ENCODE peak calls at places on chromosome 4, in four cellular contexts. X is activated CD4-positive, alpha-beta T cell treated with anti-CD3 and anti-CD28 coated beads, Interleukin-2, amount 10 ng/mL, durations not matched to agents 7 days and 5 days; L is nephron progenitor cell; Z is AG04450. N is an unnamed sample.

GRCh38 chr4:20017035-20017434 is 234.7 kb upstream of the SLIT2 start:
- DNase-seq in X (no peak), L (no peak), Z (peak), N (no peak)

GRCh38 chr4:66489370-66489769 is 819.1 kb upstream of the EPHA5 start:
- DNase-seq in X (no peak), L (no peak), Z (no peak), N (no peak)

GRCh38 chr4:80492761-80493160 is 157.2 kb downstream of the CFAP299 start:
- DNase-seq in X (peak), L (no peak), Z (no peak), N (no peak)

GRCh38 chr4:152785639-152786517 is 6.1 kb downstream of the ARFIP1 start:
- DNase-seq in X (no peak), L (no peak), Z (no peak), N (no peak)

GRCh38 chr4:152454398-152455011 is 81.4 kb downstream of the FBXW7 start:
- DNase-seq in X (no peak), L (no peak), Z (no peak), N (no peak)

GRCh38 chr4:101346312-101346561 is 1.1 kb downstream of the PPP3CA start:
- DNase-seq in X (peak), L (no peak), Z (no peak), N (no peak)

GRCh38 chr4:169815606-169816005 is 57.9 kb upstream of the HPF1 start:
- DNase-seq in X (no peak), L (no peak), Z (no peak), N (no peak)

GRCh38 chr4:15714616-15715015 is 11.8 kb downstream of the BST1 start:
- DNase-seq in X (no peak), L (no peak), Z (no peak), N (no peak)

GRCh38 chr4:7141151-7141550 is 51.2 kb upstream of the SORCS2 start:
- DNase-seq in X (no peak), L (no peak), Z (no peak), N (no peak)

GRCh38 chr4:73343432-73343831 is 60.7 kb upstream of the ALB start:
- DNase-seq in X (no peak), L (no peak), Z (no peak), N (no peak)

GRCh38 chr4:8403173-8403753 is 37.3 kb downstream of the ACOX3 start:
- DNase-seq in X (peak), L (peak), Z (peak), N (peak)

GRCh38 chr4:24730256-24731001 is 64.9 kb upstream of the SOD3 start:
- DNase-seq in X (no peak), L (no peak), Z (peak), N (peak)

GRCh38 chr4:102390438-102390837 is 45.2 kb upstream of the SLC39A8 start:
- DNase-seq in X (no peak), L (no peak), Z (no peak), N (no peak)

GRCh38 chr4:94701606-94702300 is 56.0 kb upstream of the BMPR1B start:
- DNase-seq in X (no peak), L (no peak), Z (no peak), N (no peak)

GRCh38 chr4:187073820-187074219 is 350.2 kb upstream of the FAT1 start:
- DNase-seq in X (no peak), L (no peak), Z (no peak), N (no peak)

GRCh38 chr4:54232151-54232688 is 3.1 kb downstream of the PDGFRA start:
- DNase-seq in X (no peak), L (no peak), Z (no peak), N (no peak)

GRCh38 chr4:2249526-2249991 is 7.6 kb upstream of the HAUS3 start:
- DNase-seq in X (no peak), L (no peak), Z (no peak), N (peak)

GRCh38 chr4:2069986-2070385 is 10.9 kb downstream of the NAT8L start:
- DNase-seq in X (no peak), L (no peak), Z (no peak), N (no peak)